ENCODE peak calls at places on chromosomes 13 and 19, in ten cellular contexts. Q is kidney, O is colonic mucosa, F is aorta, Z is heart right ventricle, W is fibroblast of lung, H is lung, P is H1, K is adipocyte, S is gastrocnemius medialis. N is an unnamed sample.

GRCh38 chr13:113023217-113023597 is 54.2 kb downstream of the MCF2L start:
- DNase-seq in Q (no peak), O (no peak), F (no peak), Z (peak), W (peak), H (no peak), P (no peak), K (no peak), S (no peak), N (no peak)

GRCh38 chr13:50589651-50590054 is 253.8 kb downstream of the DLEU7 start:
- DNase-seq in Q (no peak), O (no peak), F (no peak), Z (no peak), W (peak), H (no peak), P (no peak), K (peak), S (no peak), N (no peak)

GRCh38 chr19:50331187-50332013 is 2.2 kb upstream of the KCNC3 start:
- DNase-seq in Q (no peak), O (no peak), F (peak), Z (no peak), W (no peak), H (no peak), P (peak), K (no peak), S (no peak), N (no peak)

GRCh38 chr19:13195678-13196077 is 45.5 kb downstream of the IER2 start:
- DNase-seq in Q (no peak), O (peak), F (no peak), Z (no peak), W (no peak), H (peak), P (peak), K (no peak), S (no peak), N (no peak)

GRCh38 chr19:4557186-4557970 is 2.1 kb downstream of the SEMA6B start:
- DNase-seq in Q (no peak), O (no peak), F (no peak), Z (no peak), W (no peak), H (no peak), P (peak), K (no peak), S (no peak), N (no peak)

GRCh38 chr19:10891360-10892108 is 20.2 kb downstream of the CARM1 start:
- DNase-seq in Q (peak), O (peak), F (no peak), Z (no peak), W (no peak), H (no peak), P (no peak), K (no peak), S (peak), N (no peak)

GRCh38 chr13:58025821-58026220 is 394.3 kb downstream of the PCDH17 start:
- DNase-seq in Q (no peak), O (no peak), F (no peak), Z (no peak), W (peak), H (no peak), P (no peak), K (no peak), S (no peak), N (no peak)

GRCh38 chr13:34207872-34208271 is 389.9 kb downstream of the RFC3 start:
- DNase-seq in Q (no peak), O (no peak), F (no peak), Z (no peak), W (no peak), H (no peak), P (no peak), K (peak), S (no peak), N (no peak)

GRCh38 chr13:111153977-111154332 is 38.8 kb downstream of the ARHGEF7 start:
- DNase-seq in Q (no peak), O (peak), F (peak), Z (no peak), W (no peak), H (peak), P (no peak), K (peak), S (peak), N (no peak)

GRCh38 chr13:76711515-76712182 is 174.6 kb downstream of the KCTD12 start:
- DNase-seq in Q (no peak), O (no peak), F (no peak), Z (peak), W (peak), H (no peak), P (no peak), K (peak), S (peak), N (no peak)

GRCh38 chr19:18996796-18997394 is 36.4 kb downstream of the SUGP2 start:
- DNase-seq in Q (no peak), O (no peak), F (no peak), Z (no peak), W (no peak), H (no peak), P (no peak), K (no peak), S (no peak), N (no peak)

GRCh38 chr19:6424190-6424938 is at the start of gene KHSRP:
- DNase-seq in Q (no peak), O (no peak), F (peak), Z (no peak), W (no peak), H (no peak), P (peak), K (peak), S (no peak), N (peak)

GRCh38 chr19:50333235-50333736 is 4.1 kb upstream of the KCNC3 start:
- DNase-seq in Q (peak), O (peak), F (peak), Z (peak), W (peak), H (peak), P (peak), K (peak), S (peak), N (peak)

GRCh38 chr19:17076539-17076919 is 952 bp downstream of the MYO9B start:
- DNase-seq in Q (no peak), O (no peak), F (no peak), Z (no peak), W (no peak), H (no peak), P (no peak), K (peak), S (no peak), N (no peak)

GRCh38 chr19:49407482-49408015 is 15.7 kb downstream of the PTH2 start:
- DNase-seq in Q (no peak), O (no peak), F (no peak), Z (no peak), W (no peak), H (no peak), P (no peak), K (no peak), S (no peak), N (no peak)

GRCh38 chr13:27375686-27376326 is 48.6 kb upstream of the GTF3A start:
- DNase-seq in Q (no peak), O (peak), F (peak), Z (peak), W (peak), H (peak), P (peak), K (peak), S (no peak), N (peak)

GRCh38 chr13:24865158-24865557 is 101.2 kb downstream of the RNF17 start:
- DNase-seq in Q (no peak), O (no peak), F (no peak), Z (no peak), W (no peak), H (no peak), P (no peak), K (peak), S (no peak), N (no peak)

GRCh38 chr19:10744848-10745293 is 27.0 kb downstream of the DNM2 start:
- DNase-seq in Q (no peak), O (peak), F (no peak), Z (no peak), W (no peak), H (no peak), P (no peak), K (no peak), S (no peak), N (no peak)

GRCh38 chr13:99000137-99000536 is 22.3 kb upstream of the DOCK9 start:
- DNase-seq in Q (no peak), O (no peak), F (no peak), Z (no peak), W (no peak), H (no peak), P (no peak), K (no peak), S (no peak), N (no peak)

GRCh38 chr19:13887039-13887438 is 10.1 kb downstream of the NANOS3 start:
- DNase-seq in Q (no peak), O (peak), F (no peak), Z (no peak), W (no peak), H (no peak), P (no peak), K (no peak), S (no peak), N (no peak)

GRCh38 chr13:110907951-110908898 is 6.6 kb downstream of the ANKRD10 start:
- DNase-seq in Q (no peak), O (peak), F (no peak), Z (no peak), W (peak), H (no peak), P (no peak), K (no peak), S (no peak), N (no peak)

GRCh38 chr19:42109896-42110295 is 22.4 kb downstream of the POU2F2 start:
- DNase-seq in Q (no peak), O (no peak), F (no peak), Z (no peak), W (no peak), H (no peak), P (no peak), K (no peak), S (no peak), N (no peak)

DNA sequence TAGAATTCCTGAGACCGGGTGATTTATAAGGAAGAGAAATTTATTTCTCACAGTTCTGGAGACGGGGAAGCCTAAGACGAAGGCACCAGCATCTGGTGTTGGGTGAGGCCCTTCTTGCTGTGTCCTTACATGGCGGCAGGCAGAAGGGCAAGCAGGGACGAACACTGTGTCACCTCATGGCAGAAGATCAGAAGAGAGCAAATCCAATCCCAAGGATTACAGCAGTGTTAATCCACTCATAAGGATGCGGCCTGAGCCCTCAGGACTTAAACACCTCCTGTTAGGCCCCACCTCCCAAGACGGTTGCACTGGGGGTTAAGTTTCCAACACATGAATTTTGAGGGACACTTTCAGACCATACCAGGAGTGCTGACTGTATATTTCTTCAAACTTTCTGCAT is 6.7 kb upstream of the FBL start:
- DNase-seq in Q (no peak), O (no peak), F (no peak), Z (no peak), W (no peak), H (no peak), P (no peak), K (no peak), S (no peak), N (no peak)
- H3K4me3 ChIP-seq in Q (no peak), O (no peak), F (no peak), Z (no peak), W (no peak), H (no peak), P (no peak), K (no peak), S (no peak), N (no peak)

DNA sequence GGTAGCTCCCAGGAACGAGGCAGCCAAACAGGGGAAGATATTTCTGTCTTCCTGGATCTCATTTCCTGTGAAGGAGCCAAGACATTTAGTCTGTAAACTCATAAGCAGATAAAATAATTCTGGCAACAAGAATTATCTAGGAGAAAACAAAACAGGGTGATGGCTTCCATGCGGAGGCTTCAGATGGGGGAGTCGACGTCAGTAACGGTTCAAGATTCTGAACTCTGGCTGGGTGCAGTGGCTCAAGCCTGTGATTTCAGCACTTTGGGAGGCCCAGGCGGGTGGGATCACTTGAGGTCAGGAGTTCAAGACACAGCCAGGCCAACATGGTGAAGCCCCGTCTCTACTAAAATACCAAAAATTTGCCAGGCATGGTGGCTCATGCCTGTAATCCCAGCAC is 1.3 kb downstream of the GNA15 start:
- DNase-seq in Q (no peak), O (no peak), F (no peak), Z (no peak), W (no peak), H (no peak), P (no peak), K (no peak), S (no peak), N (no peak)
- H3K4me3 ChIP-seq in Q (no peak), O (peak), F (no peak), Z (peak), W (no peak), H (no peak), P (no peak), K (no peak), S (peak), N (no peak)

GRCh38 chr19:21587549-21587948 is 82.1 kb downstream of the ZNF429 start:
- DNase-seq in Q (no peak), O (no peak), F (no peak), Z (no peak), W (no peak), H (no peak), P (no peak), K (no peak), S (no peak), N (no peak)

GRCh38 chr19:21587117-21587461 is 81.7 kb downstream of the ZNF429 start:
- DNase-seq in Q (no peak), O (no peak), F (no peak), Z (peak), W (no peak), H (no peak), P (no peak), K (no peak), S (no peak), N (no peak)

GRCh38 chr19:21588202-21588601 is 82.8 kb downstream of the ZNF429 start:
- DNase-seq in Q (no peak), O (no peak), F (no peak), Z (no peak), W (no peak), H (no peak), P (no peak), K (no peak), S (no peak), N (no peak)

GRCh38 chr19:21585491-21585890 is 80.1 kb downstream of the ZNF429 start:
- DNase-seq in Q (no peak), O (no peak), F (no peak), Z (no peak), W (no peak), H (no peak), P (no peak), K (no peak), S (no peak), N (no peak)

GRCh38 chr19:21586341-21587116 is 81.1 kb downstream of the ZNF429 start:
- DNase-seq in Q (peak), O (no peak), F (peak), Z (no peak), W (no peak), H (no peak), P (peak), K (no peak), S (no peak), N (no peak)
- H3K4me3 ChIP-seq in Q (peak), O (peak), F (peak), Z (peak), W (no peak), H (peak), P (peak), K (peak), S (peak), N (no peak)

GRCh38 chr13:46180393-46180792 is 1.6 kb downstream of the LCP1 start:
- DNase-seq in Q (no peak), O (no peak), F (no peak), Z (no peak), W (no peak), H (no peak), P (no peak), K (no peak), S (no peak), N (no peak)
- H3K4me3 ChIP-seq in Q (no peak), O (peak), F (no peak), Z (peak), W (no peak), H (no peak), P (no peak), K (no peak), S (peak), N (no peak)

N was measured in BE2C.